ENCODE peak calls at places on chromosomes 7 and 10, in four cellular contexts. D is stimulated activated CD4-positive, alpha-beta T cell treated with anti-CD3 and anti-CD28 coated beads, Interleukin-1b, Interleukin-23, amount 100 ng/mL, for 4 hours; A is T-helper 9 cell; Q is T-cell. U is an unnamed sample.
A peak's percentile ranks its signal among the peaks of the same experiment; 100 is the strongest.

GRCh38 chr10:129883637-129884389 is 80.3 kb downstream of the EBF3 start:
- DNase-seq in D (no peak), A (no peak), Q (no peak), U (peak; percentile 6)

GRCh38 chr10:95832216-95833037 is 75.3 kb upstream of the CC2D2B start:
- DNase-seq in D (peak; percentile 5), A (peak; percentile 7), Q (peak; percentile 64), U (no peak)

GRCh38 chr10:71213127-71213616 is 802 bp downstream of the UNC5B start:
- DNase-seq in D (no peak), A (no peak), Q (no peak), U (no peak)

GRCh38 chr10:12419279-12419847 is 70.0 kb downstream of the CAMK1D start:
- DNase-seq in D (peak; percentile 46), A (peak; percentile 26), Q (no peak), U (no peak)

GRCh38 chr10:130360826-130361311 is 224.7 kb downstream of the GLRX3 start:
- DNase-seq in D (no peak), A (no peak), Q (no peak), U (no peak)

GRCh38 chr7:28530175-28531142 is 118.1 kb downstream of the CREB5 start:
- DNase-seq in D (no peak), A (no peak), Q (no peak), U (no peak)

GRCh38 chr10:3426190-3426845 is 253.7 kb upstream of the PITRM1 start:
- DNase-seq in D (no peak), A (no peak), Q (no peak), U (no peak)

GRCh38 chr7:41051062-41051461 is 651.8 kb downstream of the INHBA start:
- DNase-seq in D (no peak), A (no peak), Q (no peak), U (no peak)

GRCh38 chr7:14950013-14950412 is 47.5 kb upstream of the DGKB start:
- DNase-seq in D (no peak), A (no peak), Q (no peak), U (no peak)